ENCODE peak calls at places on chromosomes 3 and 15, in four cellular contexts. W is A673, R is fibroblast of mammary gland, X is tibial artery. U is an unnamed sample.

GRCh38 chr3:111928613-111929012 is 50.2 kb upstream of the ABHD10 start:
- DNase-seq in R (no peak), W (no peak), X (no peak), U (no peak)

GRCh38 chr3:42635111-42635510 is 18.4 kb upstream of the ZBTB47 start:
- DNase-seq in R (peak; percentile 53), X (no peak), W (no peak), U (peak; percentile 65)

GRCh38 chr3:42690191-42690590 is 4.9 kb downstream of the KLHL40 start:
- DNase-seq in R (no peak), W (no peak), X (peak; percentile 29), U (no peak)

GRCh38 chr15:81015595-81016252 is 15.0 kb downstream of the TLNRD1 start:
- DNase-seq in R (no peak), W (no peak), X (no peak), U (no peak)

GRCh38 chr3:73637042-73637441 is 12.3 kb upstream of the PDZRN3 start:
- DNase-seq in W (peak; percentile 1), R (peak; percentile 79), X (no peak), U (no peak)

GRCh38 chr3:186596568-186597287 is 16.1 kb upstream of the AHSG start:
- DNase-seq in X (no peak), R (no peak), W (no peak), U (peak; percentile 44)

GRCh38 chr3:66480666-66481065 is 20.2 kb downstream of the LRIG1 start:
- DNase-seq in W (no peak), X (no peak), R (no peak), U (peak; percentile 49)

GRCh38 chr15:91496754-91497691 is 356.5 kb upstream of the SLCO3A1 start:
- DNase-seq in X (no peak), W (no peak), R (no peak), U (no peak)

GRCh38 chr3:196739671-196740475 is at the start of gene PAK2:
- DNase-seq in W (peak; percentile 96), X (peak; percentile 95), R (peak; percentile 79), U (peak; percentile 85)

GRCh38 chr15:83775738-83776137 is 121.8 kb downstream of the ADAMTSL3 start:
- DNase-seq in R (no peak), X (no peak), W (no peak), U (no peak)

GRCh38 chr15:37217567-37217966 is 117.2 kb upstream of the MEIS2 start:
- DNase-seq in W (no peak), R (peak; percentile 2), X (no peak), U (no peak)

GRCh38 chr3:123085293-123085949 is 18.6 kb downstream of the PDIA5 start:
- DNase-seq in R (no peak), X (no peak), W (no peak), U (no peak)

GRCh38 chr3:57059416-57059815 is 1.0 kb upstream of the SPATA12 start:
- DNase-seq in W (no peak), X (no peak), R (no peak), U (no peak)
- TF ChIP-seq CTCF in W (no peak), X (no peak), R (no peak), U (no peak)

GRCh38 chr3:125051715-125052581 is 3.8 kb downstream of the HEG1 start:
- DNase-seq in R (peak; percentile 97), W (peak; percentile 91), X (peak; percentile 81), U (peak; percentile 84)

GRCh38 chr3:125053304-125053699 is 2.5 kb downstream of the HEG1 start:
- DNase-seq in R (no peak), X (no peak), W (no peak), U (no peak)

GRCh38 chr3:125054436-125055164 is 1.2 kb downstream of the HEG1 start:
- DNase-seq in W (peak; percentile 63), R (peak; percentile 76), X (no peak), U (peak; percentile 70)

GRCh38 chr3:125051205-125051604 is 4.6 kb downstream of the HEG1 start:
- DNase-seq in W (no peak), R (no peak), X (no peak), U (no peak)

GRCh38 chr3:125052671-125053303 is 3.0 kb downstream of the HEG1 start:
- DNase-seq in W (peak; percentile 81), R (peak; percentile 94), X (no peak), U (peak; percentile 90)
- H3K4me3 ChIP-seq in W (peak overlapping the region; percentile 26), R (peak overlapping the region; percentile 38), X (peak overlapping the region; percentile 23), U (peak overlapping the region; percentile 91)

DNA sequence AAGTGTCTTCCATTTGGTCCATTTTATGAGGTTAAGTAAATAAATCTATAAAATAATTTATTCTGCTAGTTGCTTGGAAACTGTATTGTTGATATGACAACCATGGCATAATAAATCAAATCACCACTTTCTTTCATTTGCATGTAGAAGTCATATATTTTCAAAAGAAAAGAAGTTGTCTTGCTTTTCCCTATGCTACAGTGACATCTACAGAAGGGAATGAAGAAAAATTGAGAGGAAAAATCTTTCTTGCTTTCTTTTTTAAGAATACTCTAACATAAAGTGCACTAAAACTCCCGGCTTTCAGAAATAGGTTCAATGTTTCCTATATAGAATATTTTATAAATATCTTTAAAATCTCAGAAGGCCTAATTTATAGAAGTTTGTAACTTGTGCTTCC is 228.4 kb downstream of the ZBBX start:
- DNase-seq in R (no peak), W (no peak), X (no peak), U (no peak)
- TF ChIP-seq CTCF in R (no peak), W (no peak), X (no peak), U (no peak)

GRCh38 chr3:106126016-106126525 is 257.3 kb upstream of the CBLB start:
- DNase-seq in R (no peak), X (no peak), W (no peak), U (no peak)
- H3K4me3 ChIP-seq in R (no peak overlapping the region), X (no peak overlapping the region), W (no peak overlapping the region), U (no peak overlapping the region)

GRCh38 chr15:68672781-68673205 is 94.0 kb downstream of the CORO2B start:
- DNase-seq in R (peak; percentile 37), W (peak; percentile 46), X (peak; percentile 60), U (peak; percentile 26)
- TF ChIP-seq CTCF in R (peak; percentile 55), W (peak; percentile 51), X (no peak), U (peak; percentile 42)

DNA sequence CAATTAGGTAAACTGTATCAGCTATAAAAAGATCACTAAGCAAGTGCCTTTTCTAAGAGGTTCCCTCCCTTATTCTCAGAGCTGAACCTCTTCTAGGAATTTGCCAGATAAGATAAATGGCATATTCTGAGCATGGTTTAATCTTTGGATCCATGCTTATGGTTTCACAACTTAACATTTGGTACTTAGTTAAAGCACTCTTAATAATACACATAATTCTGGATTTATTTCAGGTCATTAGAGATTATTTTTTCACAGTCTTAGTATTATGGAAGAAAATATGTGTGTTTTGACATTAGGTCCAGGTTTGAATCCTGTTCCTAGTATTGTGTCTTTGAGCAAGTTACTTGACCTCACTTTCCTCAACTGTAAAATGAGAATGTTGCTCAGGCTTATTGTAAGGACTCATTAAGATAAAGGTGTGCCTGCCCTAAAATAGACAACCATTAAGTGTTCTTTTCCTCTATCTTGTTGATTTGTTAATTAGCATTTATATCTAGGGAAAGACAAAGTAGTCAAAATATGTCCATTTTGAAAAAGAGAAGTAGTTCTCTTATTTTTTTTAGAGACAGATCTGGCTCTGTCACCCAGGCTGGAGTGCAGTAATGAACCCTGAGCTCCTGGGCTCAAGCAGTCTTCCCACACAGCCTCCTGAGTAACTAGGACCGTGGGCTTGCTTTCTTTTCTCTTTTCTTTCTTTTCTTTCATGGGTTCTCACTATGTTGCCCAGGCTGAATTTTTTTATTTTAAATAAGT is 43.4 kb downstream of the TSC22D2 start:
- DNase-seq in X (no peak), R (no peak), W (no peak), U (peak; percentile 45)
- H3K4me3 ChIP-seq in X (no peak overlapping the region), R (no peak overlapping the region), W (no peak overlapping the region), U (no peak overlapping the region)